ENCODE peak calls at places on chromosomes 2 and 18, in eight cellular contexts. F is adrenal gland, P is tibial artery, Q is lower lobe of right lung, Y is OCI-LY7, V is gastrocnemius medialis, G is psoas muscle, E is endothelial cell of umbilical vein. H is an unnamed sample. For H3K9me3, the result is how much of the 10 kb centered on the place peaks cover.

GRCh38 chr2:11416191-11416590 is 49.8 kb downstream of the E2F6 start:
- DNase-seq in F (no peak), P (no peak), Q (no peak), Y (no peak), V (no peak), G (no peak), E (no peak), H (no peak)

GRCh38 chr2:38508311-38509039 is 94.3 kb downstream of the HNRNPLL start:
- DNase-seq in F (peak), P (peak), Q (peak), Y (peak), V (peak), G (peak), E (peak), H (peak)

GRCh38 chr2:235005603-235006259 is 53.9 kb downstream of the SH3BP4 start:
- DNase-seq in F (no peak), P (no peak), Q (no peak), Y (no peak), V (peak), G (peak), E (peak), H (no peak)

GRCh38 chr2:176553685-176554106 is 284.5 kb downstream of the MTX2 start:
- DNase-seq in F (peak), P (peak), Q (peak), Y (peak), V (peak), G (peak), E (peak), H (peak)

GRCh38 chr2:118668431-118669424 is 178.7 kb downstream of the EN1 start:
- DNase-seq in F (no peak), P (no peak), Q (no peak), Y (no peak), V (no peak), G (no peak), E (no peak), H (no peak)

GRCh38 chr2:7611750-7612149 is 694.5 kb downstream of the RNF144A start:
- DNase-seq in F (no peak), P (no peak), Q (no peak), Y (no peak), V (no peak), G (no peak), E (no peak), H (no peak)

GRCh38 chr2:231666171-231667095 is 41.9 kb upstream of the PTMA start:
- DNase-seq in F (peak), P (peak), Q (peak), Y (peak), V (peak), G (peak), E (peak), H (peak)

GRCh38 chr2:132424526-132425121 is 8.0 kb downstream of the GPR39 start:
- DNase-seq in F (no peak), P (no peak), Q (no peak), Y (no peak), V (no peak), G (peak), E (no peak), H (no peak)

GRCh38 chr2:174535757-174536703 is 49.2 kb upstream of the GPR155 start:
- DNase-seq in F (no peak), P (no peak), Q (no peak), Y (peak), V (no peak), G (no peak), E (no peak), H (no peak)

GRCh38 chr2:27857417-27858172 is 32.6 kb downstream of the RBKS start:
- DNase-seq in F (no peak), P (no peak), Q (no peak), Y (no peak), V (no peak), G (no peak), E (no peak), H (no peak)

GRCh38 chr2:7031424-7032245 is 114.4 kb downstream of the RNF144A start:
- DNase-seq in F (peak), P (no peak), Q (peak), Y (peak), V (peak), G (peak), E (no peak), H (no peak)

GRCh38 chr18:46408334-46408987 is 248.6 kb downstream of the LOXHD1 start:
- DNase-seq in F (no peak), P (no peak), Q (no peak), Y (peak), V (no peak), G (no peak), E (no peak), H (no peak)

GRCh38 chr2:172427256-172427989 is at the start of gene ITGA6:
- DNase-seq in F (peak), P (peak), Q (peak), Y (no peak), V (peak), G (peak), E (peak), H (no peak)

GRCh38 chr2:220811952-220812570 is 760.0 kb downstream of the EPHA4 start:
- DNase-seq in F (no peak), P (no peak), Q (no peak), Y (no peak), V (no peak), G (no peak), E (no peak), H (no peak)

GRCh38 chr2:75500633-75501032 is 60.1 kb downstream of the EVA1A start:
- DNase-seq in F (no peak), P (no peak), Q (no peak), Y (no peak), V (no peak), G (no peak), E (peak), H (no peak)

GRCh38 chr2:239234826-239235175 is 166.0 kb downstream of the HDAC4 start:
- DNase-seq in F (no peak), P (no peak), Q (no peak), Y (no peak), V (no peak), G (no peak), E (no peak), H (no peak)

GRCh38 chr18:21300616-21301200 is 58.7 kb downstream of the GREB1L start:
- DNase-seq in F (no peak), P (no peak), Q (no peak), Y (no peak), V (no peak), G (no peak), E (peak), H (no peak)

GRCh38 chr2:9666306-9666705 is 35.5 kb upstream of the YWHAQ start:
- DNase-seq in F (no peak), P (no peak), Q (no peak), Y (no peak), V (no peak), G (no peak), E (no peak), H (no peak)

GRCh38 chr2:127662937-127663565 is 12.3 kb downstream of the LIMS2 start:
- DNase-seq in F (no peak), P (peak), Q (peak), Y (no peak), V (no peak), G (no peak), E (no peak), H (no peak)

GRCh38 chr2:97900806-97901205 is 94.9 kb downstream of the TMEM131 start:
- DNase-seq in F (no peak), P (no peak), Q (no peak), Y (peak), V (no peak), G (no peak), E (no peak), H (no peak)

GRCh38 chr2:239283961-239284801 is 116.6 kb downstream of the HDAC4 start:
- DNase-seq in F (no peak), P (peak), Q (peak), Y (no peak), V (no peak), G (no peak), E (no peak), H (no peak)

GRCh38 chr2:69149631-69150215 is 136.7 kb downstream of the ANTXR1 start:
- DNase-seq in F (peak), P (peak), Q (no peak), Y (no peak), V (no peak), G (peak), E (no peak), H (no peak)

GRCh38 chr18:41484069-41484468 is 471.0 kb upstream of the PIK3C3 start:
- DNase-seq in F (no peak), P (no peak), Q (no peak), Y (no peak), V (no peak), G (no peak), E (no peak), H (no peak)

GRCh38 chr18:49447810-49448745 is 12.4 kb downstream of the DYM start:
- DNase-seq in F (peak), P (no peak), Q (no peak), Y (peak), V (no peak), G (no peak), E (peak), H (no peak)

GRCh38 chr2:236711440-236711839 is 141.8 kb downstream of the ACKR3 start:
- DNase-seq in F (peak), P (peak), Q (no peak), Y (no peak), V (no peak), G (peak), E (no peak), H (peak)

GRCh38 chr2:37377187-37377532 is 32.7 kb downstream of the QPCT start:
- DNase-seq in F (no peak), P (peak), Q (no peak), Y (peak), V (peak), G (no peak), E (no peak), H (no peak)

GRCh38 chr18:63177822-63178525 is 141.6 kb downstream of the BCL2 start:
- DNase-seq in F (no peak), P (no peak), Q (no peak), Y (no peak), V (no peak), G (peak), E (no peak), H (no peak)

GRCh38 chr2:215579809-215580208 is 143.9 kb upstream of the FN1 start:
- DNase-seq in F (peak), P (peak), Q (no peak), Y (no peak), V (peak), G (no peak), E (no peak), H (no peak)

GRCh38 chr2:14722919-14723559 is 90.5 kb downstream of the LRATD1 start:
- DNase-seq in F (no peak), P (no peak), Q (no peak), Y (no peak), V (no peak), G (no peak), E (no peak), H (no peak)

GRCh38 chr2:46460241-46460921 is 19.0 kb upstream of the TMEM247 start:
- DNase-seq in F (peak), P (no peak), Q (no peak), Y (no peak), V (no peak), G (no peak), E (no peak), H (peak)

GRCh38 chr2:64831134-64831976 is 157.8 kb upstream of the SLC1A4 start:
- DNase-seq in F (peak), P (peak), Q (peak), Y (peak), V (peak), G (peak), E (peak), H (peak)

GRCh38 chr18:6058941-6059340 is 163.6 kb upstream of the TMEM200C start:
- DNase-seq in F (no peak), P (no peak), Q (no peak), Y (no peak), V (no peak), G (no peak), E (no peak), H (no peak)

GRCh38 chr2:112920923-112921532 is 10.1 kb downstream of the IL37 start:
- DNase-seq in F (no peak), P (no peak), Q (no peak), Y (no peak), V (no peak), G (no peak), E (no peak), H (no peak)

GRCh38 chr18:24987271-24987932 is 364.6 kb downstream of the ZNF521 start:
- DNase-seq in F (no peak), P (peak), Q (no peak), Y (no peak), V (peak), G (peak), E (peak), H (peak)

GRCh38 chr2:204655101-204655500 is 109.8 kb downstream of the PARD3B start:
- DNase-seq in F (peak), P (no peak), Q (no peak), Y (no peak), V (no peak), G (no peak), E (no peak), H (no peak)

GRCh38 chr2:241869087-241869961 is at the start of gene RTP5:
- DNase-seq in F (no peak), P (no peak), Q (no peak), Y (no peak), V (no peak), G (no peak), E (no peak), H (no peak)

DNA sequence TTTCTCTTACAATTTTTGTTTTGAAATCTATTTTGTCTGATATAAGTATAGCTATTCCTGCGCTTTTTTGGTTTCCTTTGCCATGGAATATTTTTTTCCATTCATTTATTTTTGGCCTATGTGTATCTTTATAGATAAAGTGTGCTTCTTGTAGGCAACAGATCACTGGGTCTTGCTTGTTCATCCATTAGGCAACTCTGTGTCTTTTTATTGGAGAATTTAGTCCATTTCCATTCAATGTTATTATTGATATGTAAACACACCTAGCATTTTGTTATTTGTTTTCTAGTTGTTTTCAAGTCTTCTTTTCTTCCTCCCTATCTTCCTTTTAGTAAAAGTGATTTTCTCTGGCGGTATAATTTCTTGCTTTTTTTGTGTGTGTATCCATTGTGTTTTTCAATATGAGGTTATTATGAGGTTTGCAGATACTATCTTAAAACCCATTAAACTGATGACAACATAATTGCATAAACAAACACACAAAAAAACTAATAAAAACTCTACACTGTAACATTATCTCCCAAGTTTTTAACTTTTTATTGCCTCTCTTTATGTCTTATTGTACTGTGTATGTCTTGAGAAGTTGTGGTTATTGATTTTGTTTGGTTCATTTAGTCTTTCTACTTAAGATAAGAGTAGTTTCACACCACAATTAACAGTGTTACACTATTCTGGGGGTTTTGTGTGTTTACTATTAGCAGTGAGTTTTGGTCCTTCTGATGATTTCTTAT is 71.6 kb downstream of the ANKRD62 start:
- DNase-seq in F (no peak), P (no peak), Q (no peak), Y (no peak), V (no peak), G (no peak), E (no peak), H (no peak)
- H3K9me3 ChIP-seq in F (under half), P (under half), Q (under half), Y (under half), V (under half), G (under half), E (under half), H (under half)

DNA sequence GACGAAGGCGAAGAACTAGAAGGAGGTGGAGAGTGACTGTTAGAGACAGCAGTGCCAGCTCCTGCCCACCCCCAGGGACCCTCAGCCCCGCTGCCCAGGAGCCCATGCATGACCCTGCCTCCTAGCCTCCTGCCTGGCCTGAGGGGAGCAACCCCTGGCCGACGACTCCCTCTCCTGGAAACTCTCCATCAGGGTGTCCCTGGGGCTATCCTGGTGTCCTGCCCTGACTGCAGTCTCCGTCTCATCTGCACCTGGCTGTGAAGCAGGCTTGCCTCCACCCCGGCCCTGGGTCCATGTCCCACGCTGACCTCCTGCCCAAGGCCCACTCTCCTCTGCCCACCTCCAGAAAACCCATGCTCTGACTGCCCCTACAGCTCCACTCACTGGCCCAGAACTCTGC is 120.2 kb downstream of the RPIA start:
- DNase-seq in F (no peak), P (no peak), Q (no peak), Y (no peak), V (no peak), G (no peak), E (no peak), H (no peak)
- TF ChIP-seq CTCF in F (no peak), P (no peak), Q (no peak), Y (no peak), V (no peak), G (no peak), E (no peak), H (no peak)

DNA sequence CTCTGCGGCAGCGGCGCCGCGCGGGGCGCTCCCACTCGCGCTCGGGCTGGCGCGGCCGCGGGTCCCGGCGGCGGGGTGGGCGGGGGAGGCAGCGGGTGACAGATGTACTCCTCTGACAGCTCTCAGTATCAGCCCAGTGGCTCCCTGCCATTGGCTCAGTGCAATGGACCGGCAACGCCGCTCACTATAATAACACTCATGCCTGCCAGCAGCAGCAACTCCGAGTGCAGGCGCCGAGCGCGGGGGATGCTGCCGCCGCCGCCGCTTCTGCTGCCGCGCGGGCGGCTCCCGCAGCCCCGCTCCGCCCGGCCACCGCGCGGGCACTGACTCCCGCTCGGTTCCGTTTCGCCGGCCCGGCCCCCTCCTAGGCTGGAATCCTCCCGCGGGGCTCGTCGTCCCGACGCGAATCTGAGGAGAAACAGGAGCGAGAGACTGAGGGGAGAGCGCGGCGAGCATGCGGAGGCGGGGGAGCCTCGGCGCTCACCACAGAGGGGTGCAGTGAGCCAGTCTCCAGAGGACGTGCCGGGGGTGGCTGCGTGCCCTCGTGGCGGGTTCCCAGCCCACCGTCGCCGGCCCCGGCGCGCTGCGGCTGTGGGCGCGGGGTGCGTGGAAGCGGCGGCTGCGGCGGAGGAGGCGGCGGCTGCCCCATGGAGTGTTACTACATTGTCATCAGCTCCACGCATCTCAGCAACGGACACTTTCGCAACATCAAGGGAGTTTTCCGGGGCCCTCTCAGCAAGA is at the start of gene ZNF804A:
- DNase-seq in F (peak), P (peak), Q (peak), Y (peak), V (no peak), G (peak), E (peak), H (peak)
- H3K27ac ChIP-seq in F (no peak), P (no peak), Q (peak), Y (peak), V (no peak), G (no peak), E (peak), H (no peak)

GRCh38 chr2:425947-426346 is 138.1 kb upstream of the ALKAL2 start:
- DNase-seq in F (no peak), P (no peak), Q (no peak), Y (no peak), V (no peak), G (no peak), E (no peak), H (no peak)
- H3K9me3 ChIP-seq in F (under half), P (under half), Q (under half), Y (under half), V (under half), G (under half), E (under half), H (under half)

GRCh38 chr18:12076424-12077140 is 17.1 kb upstream of the ANKRD62 start:
- DNase-seq in F (peak), P (no peak), Q (no peak), Y (no peak), V (no peak), G (no peak), E (no peak), H (no peak)
- TF ChIP-seq CTCF in F (no peak), P (no peak), Q (no peak), Y (no peak), V (no peak), G (no peak), E (no peak), H (no peak)

DNA sequence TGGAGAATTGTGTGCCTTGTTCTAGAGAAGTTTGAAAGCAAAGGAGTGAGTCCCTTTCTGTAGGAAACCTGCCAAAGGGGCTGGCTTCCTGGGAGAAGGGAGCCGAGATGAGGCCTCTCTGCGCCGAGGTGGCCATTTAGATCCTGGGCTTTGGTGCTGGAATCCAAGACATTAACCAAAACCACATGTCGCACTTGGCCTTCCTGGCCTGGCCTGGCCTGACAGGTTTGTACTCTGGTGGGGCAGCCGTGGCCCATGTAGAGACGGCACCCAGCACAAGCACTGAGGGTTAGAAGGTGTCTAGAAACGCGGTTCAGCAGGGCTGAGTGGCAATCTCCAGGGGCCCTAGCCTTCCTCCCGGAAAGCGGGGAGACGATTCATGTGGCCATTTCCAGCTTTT is 7.1 kb downstream of the CNNM3 start:
- DNase-seq in F (no peak), P (no peak), Q (no peak), Y (no peak), V (no peak), G (no peak), E (no peak), H (no peak)
- H3K27ac ChIP-seq in F (no peak), P (no peak), Q (no peak), Y (no peak), V (peak), G (peak), E (no peak), H (no peak)

H was measured in right atrium auricular region.